ENCODE peak calls at places on chromosomes 6 and 20, in four cellular contexts. F, W, P and E are unnamed samples. For H3K4me1, the result is how much of the 10 kb centered on the place peaks cover.

GRCh38 chr6:44128020-44128917 is 915 bp downstream of the TMEM63B start:
- ATAC-seq in W (peak), F (peak), P (peak), E (peak)

GRCh38 chr6:141552463-141552862 is 580.3 kb upstream of the GJE1 start:
- ATAC-seq in F (peak), W (peak), P (no peak), E (no peak)

GRCh38 chr20:36092424-36093024 is 62.0 kb upstream of the EPB41L1 start:
- ATAC-seq in W (peak), P (peak), F (peak), E (peak)

GRCh38 chr6:4486543-4487319 is 289.5 kb upstream of the CDYL start:
- ATAC-seq in F (no peak), P (no peak), W (no peak), E (no peak)

GRCh38 chr6:138503881-138504680 is 4.8 kb upstream of the NHSL1 start:
- ATAC-seq in F (no peak), W (peak), P (no peak), E (no peak)

GRCh38 chr20:10954137-10954840 is 280.5 kb upstream of the JAG1 start:
- ATAC-seq in W (no peak), P (no peak), F (no peak), E (no peak)

GRCh38 chr6:15376900-15377487 is 131.1 kb downstream of the JARID2 start:
- ATAC-seq in P (no peak), F (no peak), W (no peak), E (no peak)

GRCh38 chr6:119726086-119726485 is 376.5 kb upstream of the MAN1A1 start:
- ATAC-seq in P (no peak), F (no peak), W (no peak), E (no peak)

GRCh38 chr20:43631598-43631997 is 35.3 kb upstream of the MYBL2 start:
- ATAC-seq in F (no peak), W (no peak), P (no peak), E (no peak)

GRCh38 chr20:45059022-45059728 is 41.8 kb downstream of the KCNS1 start:
- ATAC-seq in W (no peak), P (no peak), F (no peak), E (no peak)

GRCh38 chr20:19683168-19683567 is 74.9 kb upstream of the RIN2 start:
- ATAC-seq in F (no peak), W (no peak), P (no peak), E (no peak)

GRCh38 chr20:44690781-44691423 is 24.3 kb upstream of the CCN5 start:
- ATAC-seq in W (no peak), P (no peak), F (no peak), E (peak)

GRCh38 chr20:50518270-50518721 is 8.1 kb downstream of the PTPN1 start:
- ATAC-seq in P (no peak), F (no peak), W (no peak), E (no peak)

GRCh38 chr20:57514273-57514751 is 10.6 kb downstream of the CTCFL start:
- ATAC-seq in W (peak), F (peak), P (peak), E (peak)

GRCh38 chr6:20135677-20136268 is 76.5 kb downstream of the MBOAT1 start:
- ATAC-seq in F (no peak), W (no peak), P (no peak), E (no peak)

GRCh38 chr6:136129365-136129764 is 120.7 kb downstream of the MTFR2 start:
- ATAC-seq in W (no peak), F (no peak), P (no peak), E (no peak)

GRCh38 chr20:58023781-58024180 is 204.7 kb downstream of the ANKRD60 start:
- ATAC-seq in P (no peak), W (no peak), F (no peak), E (no peak)

GRCh38 chr6:85436408-85436807 is 13.5 kb upstream of the NT5E start:
- ATAC-seq in F (no peak), W (no peak), P (no peak), E (no peak)

GRCh38 chr6:31474871-31475286 is 23.1 kb upstream of the MICB start:
- ATAC-seq in P (peak), F (no peak), W (peak), E (no peak)

GRCh38 chr6:7540595-7540994 is 876 bp upstream of the DSP start:
- ATAC-seq in F (no peak), P (no peak), W (no peak), E (no peak)

GRCh38 chr6:100176951-100177710 is 183.1 kb upstream of the MCHR2 start:
- ATAC-seq in F (no peak), P (peak), W (no peak), E (peak)

GRCh38 chr6:134956032-134956431 is 6.1 kb upstream of the ALDH8A1 start:
- ATAC-seq in P (peak), F (no peak), W (no peak), E (no peak)

GRCh38 chr6:6319947-6320811 is at the start of gene F13A1:
- ATAC-seq in F (no peak), P (no peak), W (peak), E (peak)

GRCh38 chr6:137341721-137342195 is 122.6 kb upstream of the IFNGR1 start:
- ATAC-seq in F (peak), P (no peak), W (no peak), E (no peak)

GRCh38 chr6:24883618-24884017 is 52.1 kb downstream of the RIPOR2 start:
- ATAC-seq in P (no peak), W (no peak), F (no peak), E (no peak)

GRCh38 chr6:118993803-118994231 is 58.9 kb upstream of the MCM9 start:
- ATAC-seq in P (no peak), F (no peak), W (peak), E (no peak)

GRCh38 chr20:59636791-59637370 is 32.5 kb downstream of the PHACTR3 start:
- ATAC-seq in F (no peak), P (no peak), W (no peak), E (no peak)

GRCh38 chr6:127539292-127539691 is 20.2 kb upstream of the MTCL3 start:
- ATAC-seq in P (peak), W (no peak), F (peak), E (no peak)

GRCh38 chr20:61391185-61391584 is 139.1 kb downstream of the CDH4 start:
- ATAC-seq in W (no peak), F (no peak), P (no peak), E (no peak)
- H3K4me1 ChIP-seq in W (under half), F (under half), P (under half), E (under half)

GRCh38 chr20:1336699-1337387 is 7.9 kb upstream of the SDCBP2 start:
- ATAC-seq in P (no peak), F (no peak), W (no peak), E (peak)
- TF ChIP-seq EP300 in P (no peak), F (no peak), W (no peak), E (no peak)

GRCh38 chr6:53065266-53066058 is at the start of gene FBXO9:
- ATAC-seq in P (peak), F (peak), W (peak), E (peak)
- TF ChIP-seq POLR2A in P (peak), F (peak), W (peak), E (peak)

GRCh38 chr6:41640436-41640835 is 2.2 kb downstream of the MDFI start:
- ATAC-seq in P (no peak), F (no peak), W (no peak), E (no peak)
- H3K4me1 ChIP-seq in P (under half), F (under half), W (half or more), E (under half)

GRCh38 chr6:101417899-101418298 is 24.4 kb downstream of the GRIK2 start:
- ATAC-seq in P (no peak), F (no peak), W (no peak), E (no peak)

GRCh38 chr6:101422811-101423210 is 29.3 kb downstream of the GRIK2 start:
- ATAC-seq in F (no peak), W (no peak), P (no peak), E (no peak)
- TF ChIP-seq EP300 in F (no peak), W (no peak), P (no peak), E (no peak)

GRCh38 chr6:156719720-156720563 is 57.2 kb upstream of the ARID1B start:
- ATAC-seq in W (peak), F (peak), P (peak), E (peak)
- TF ChIP-seq POLR2A in W (peak), F (peak), P (peak), E (peak)

DNA sequence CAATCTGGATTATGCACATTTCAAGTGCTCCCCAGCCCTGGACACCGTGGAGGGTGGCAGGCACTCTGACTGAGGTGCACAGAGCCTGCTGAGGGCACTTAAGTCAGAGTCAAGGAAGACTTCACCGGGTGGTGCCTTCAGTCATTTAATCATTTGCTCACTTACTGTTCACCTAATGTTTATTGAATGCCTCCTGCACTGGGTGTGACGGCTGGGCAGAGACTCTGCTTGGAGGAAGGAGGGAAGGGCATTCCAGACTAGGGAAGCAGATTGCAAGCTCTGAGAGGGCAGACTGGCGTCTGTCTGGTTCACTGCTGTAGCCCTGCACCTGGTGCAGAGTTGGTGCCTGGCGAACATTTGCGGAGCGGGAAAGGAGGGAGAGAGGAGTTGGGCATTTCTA is 54.2 kb upstream of the FAM83D start:
- ATAC-seq in W (no peak), P (no peak), F (peak), E (no peak)
- H3K4me1 ChIP-seq in W (under half), P (under half), F (under half), E (under half)

GRCh38 chr20:25696384-25697131 is at the start of gene ZNF337:
- ATAC-seq in W (peak), P (peak), F (peak), E (peak)
- TF ChIP-seq EP300 in W (peak), P (no peak), F (no peak), E (no peak)